ENCODE peak calls at places on chromosomes 7 and 10, in six cellular contexts. F is GM12878, Q is H1, I is HepG2, M is K562, H is HCT116. P is an unnamed sample.

GRCh38 chr7:126419047-126419446 is 833.7 kb downstream of the GRM8 start:
- DNase-seq in F (no peak), Q (no peak), I (no peak), M (no peak), H (no peak), P (no peak)

GRCh38 chr7:156932006-156932405 is 17.5 kb upstream of the NOM1 start:
- DNase-seq in F (no peak), Q (no peak), I (no peak), M (no peak), H (no peak), P (no peak)

GRCh38 chr7:79822620-79823240 is 311.9 kb upstream of the GNAI1 start:
- DNase-seq in F (no peak), Q (no peak), I (no peak), M (no peak), H (no peak), P (no peak)

GRCh38 chr7:46637793-46638735 is 717.0 kb upstream of the IGFBP3 start:
- DNase-seq in F (no peak), Q (no peak), I (no peak), M (no peak), H (no peak), P (no peak)

GRCh38 chr7:157425137-157425731 is 88.4 kb downstream of the DNAJB6 start:
- DNase-seq in F (no peak), Q (no peak), I (peak; percentile 39), M (no peak), H (no peak), P (no peak)

GRCh38 chr7:17105701-17106100 is 192.8 kb upstream of the AHR start:
- DNase-seq in F (no peak), Q (no peak), I (no peak), M (no peak), H (no peak), P (no peak)

GRCh38 chr7:116025098-116025809 is 5.3 kb downstream of the TFEC start:
- DNase-seq in F (no peak), Q (no peak), I (no peak), M (no peak), H (no peak), P (no peak)

GRCh38 chr10:91805110-91805825 is 7.0 kb downstream of the TNKS2 start:
- DNase-seq in F (no peak), Q (no peak), I (no peak), M (no peak), H (no peak), P (no peak)

GRCh38 chr10:123150229-123150985 is 2.5 kb downstream of the HMX2 start:
- DNase-seq in F (no peak), Q (no peak), I (no peak), M (no peak), H (no peak), P (no peak)

GRCh38 chr7:22393825-22394458 is 37.0 kb upstream of the RAPGEF5 start:
- DNase-seq in F (no peak), Q (no peak), I (no peak), M (no peak), H (no peak), P (no peak)

GRCh38 chr7:50834679-50835078 is 52.0 kb upstream of the GRB10 start:
- DNase-seq in F (no peak), Q (no peak), I (no peak), M (no peak), H (no peak), P (no peak)

GRCh38 chr7:128841961-128842673 is 11.9 kb downstream of the FLNC start:
- DNase-seq in F (no peak), Q (no peak), I (no peak), M (peak; percentile 92), H (no peak), P (no peak)

GRCh38 chr7:158143196-158144120 is 444.2 kb downstream of the PTPRN2 start:
- DNase-seq in F (no peak), Q (no peak), I (peak; percentile 15), M (no peak), H (no peak), P (no peak)

GRCh38 chr10:74047304-74047703 is 49.4 kb downstream of the VCL start:
- DNase-seq in F (no peak), Q (no peak), I (no peak), M (no peak), H (no peak), P (no peak)

GRCh38 chr10:21929070-21929469 is 74.5 kb downstream of the DNAJC1 start:
- DNase-seq in F (no peak), Q (no peak), I (no peak), M (peak; percentile 18), H (no peak), P (no peak)

GRCh38 chr7:156178214-156178613 is 366.0 kb upstream of the SHH start:
- DNase-seq in F (no peak), Q (no peak), I (no peak), M (no peak), H (no peak), P (no peak)

GRCh38 chr10:103594326-103594725 is 100.8 kb downstream of the NEURL1 start:
- DNase-seq in F (no peak), Q (no peak), I (no peak), M (no peak), H (no peak), P (no peak)

GRCh38 chr10:119030421-119031250 is 1.1 kb downstream of the NANOS1 start:
- DNase-seq in F (peak; percentile 62), Q (no peak), I (peak; percentile 52), M (peak; percentile 38), H (peak; percentile 64), P (peak; percentile 27)

GRCh38 chr7:40726559-40726958 is 591.8 kb downstream of the SUGCT start:
- DNase-seq in F (no peak), Q (no peak), I (no peak), M (no peak), H (no peak), P (no peak)

GRCh38 chr7:94510582-94511456 is 1.2 kb downstream of the CASD1 start:
- DNase-seq in F (no peak), Q (peak; percentile 9), I (peak; percentile 31), M (no peak), H (no peak), P (no peak)

GRCh38 chr10:52889611-52890010 is 117.0 kb upstream of the MBL2 start:
- DNase-seq in F (no peak), Q (no peak), I (no peak), M (no peak), H (no peak), P (no peak)

GRCh38 chr10:6649107-6649720 is 69.1 kb upstream of the PRKCQ start:
- DNase-seq in F (no peak), Q (no peak), I (no peak), M (no peak), H (no peak), P (no peak)

GRCh38 chr10:96843823-96844222 is 11.7 kb downstream of the LCOR start:
- DNase-seq in F (no peak), Q (no peak), I (no peak), M (no peak), H (no peak), P (no peak)

GRCh38 chr10:110493832-110494426 is 3.8 kb upstream of the DUSP5 start:
- DNase-seq in F (no peak), Q (no peak), I (no peak), M (no peak), H (no peak), P (no peak)
- TF ChIP-seq ZNF274 in F (no peak), Q (no peak), I (no peak), M (no peak), H (no peak), P (no peak)

DNA sequence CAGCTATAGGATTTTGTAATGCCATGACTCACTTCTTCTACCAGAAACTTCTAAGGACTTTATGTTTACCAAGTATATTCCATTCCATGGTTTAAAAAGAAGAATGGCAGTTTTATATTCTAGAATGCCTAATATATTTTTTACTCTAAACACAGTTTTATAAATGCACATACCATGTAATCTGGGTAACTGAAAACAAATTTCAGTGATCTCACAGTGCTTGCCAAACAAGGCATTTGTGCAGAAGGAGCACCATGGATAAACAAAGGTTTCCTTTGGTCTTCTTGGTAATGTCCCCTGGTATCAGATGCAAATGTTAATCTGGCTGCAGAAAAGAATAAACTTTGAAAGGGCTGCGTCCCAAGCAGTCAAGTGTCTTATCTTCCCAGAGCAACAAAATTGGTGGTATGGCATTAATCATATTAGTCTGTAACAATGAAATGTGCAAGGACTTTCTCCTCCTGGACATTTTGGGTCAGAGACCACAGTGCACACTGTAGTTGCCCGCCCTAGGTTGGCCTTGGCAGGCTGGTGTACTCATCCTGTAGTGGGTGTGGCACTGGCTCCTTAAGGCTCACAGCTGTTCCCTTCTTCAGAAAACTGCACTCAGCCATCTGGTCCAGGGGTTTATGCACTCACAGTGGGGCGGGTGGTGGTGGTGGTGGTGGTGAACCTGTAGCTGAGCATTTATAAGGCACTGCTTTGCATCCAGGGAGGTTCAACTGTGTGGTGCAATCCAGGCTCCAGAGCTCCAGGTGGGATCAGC is 56.7 kb downstream of the LAMB4 start:
- DNase-seq in F (no peak), Q (no peak), I (no peak), M (no peak), H (no peak), P (no peak)
- TF ChIP-seq ZNF274 in F (no peak), Q (no peak), I (no peak), M (no peak), H (no peak), P (no peak)

GRCh38 chr10:17202506-17202905 is 1.0 kb upstream of the TRDMT1 start:
- DNase-seq in F (no peak), Q (no peak), I (no peak), M (no peak), H (no peak), P (no peak)

GRCh38 chr10:17199351-17199804 is 2.1 kb downstream of the TRDMT1 start:
- DNase-seq in F (no peak), Q (no peak), I (no peak), M (no peak), H (no peak), P (no peak)

GRCh38 chr10:17200035-17200884 is 1.2 kb downstream of the TRDMT1 start:
- DNase-seq in F (no peak), Q (no peak), I (no peak), M (no peak), H (no peak), P (no peak)

GRCh38 chr10:17201165-17202013 is at the start of gene TRDMT1:
- DNase-seq in F (no peak), Q (peak; percentile 71), I (peak; percentile 67), M (peak; percentile 86), H (peak; percentile 69), P (peak; percentile 71)

DNA sequence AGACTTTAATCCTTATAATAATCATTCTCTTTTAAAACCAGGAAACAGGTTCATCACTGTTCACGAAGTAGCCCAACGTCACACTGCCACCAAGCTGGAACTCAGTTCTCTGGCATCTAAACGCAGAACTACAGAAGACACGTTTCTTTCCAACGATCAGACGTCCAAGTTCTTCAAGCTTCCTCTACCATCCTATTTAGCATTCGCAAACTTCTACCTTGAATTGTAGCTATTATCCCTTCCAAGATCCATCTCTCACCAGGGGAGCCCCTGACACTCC is 647 bp downstream of the TRDMT1 start:
- DNase-seq in F (no peak), Q (no peak), I (no peak), M (no peak), H (peak; percentile 23), P (no peak)
- TF ChIP-seq ZNF274 in F (no peak), Q (no peak), I (no peak), M (no peak), H (no peak), P (no peak)

DNA sequence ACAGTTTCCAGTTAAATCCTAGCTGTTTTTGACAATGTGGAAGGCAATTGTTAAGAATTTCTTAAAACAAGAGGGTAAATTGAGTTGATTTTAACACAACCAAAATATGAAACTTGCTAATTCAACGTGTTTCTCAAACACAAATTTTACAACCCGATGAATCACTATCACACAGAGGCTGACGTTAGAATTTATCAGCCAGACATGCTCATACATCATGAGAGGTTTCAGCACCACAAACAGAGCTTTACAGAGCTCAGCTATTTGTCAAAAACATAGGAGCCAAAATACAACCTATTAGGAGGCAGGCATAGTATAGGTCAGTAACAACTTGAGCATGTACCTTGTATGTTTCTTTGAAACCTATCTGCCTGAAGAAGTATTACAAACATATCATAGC is 36.1 kb downstream of the LRRN3 start:
- DNase-seq in F (no peak), Q (no peak), I (no peak), M (no peak), H (no peak), P (no peak)
- TF ChIP-seq ZNF274 in F (no peak), Q (no peak), I (no peak), M (no peak), H (no peak), P (no peak)